ENCODE peak calls at places on chromosome 3, in six cellular contexts. One of them, this sample, is unnamed. For H3K9me3, the result is how much of the 10 kb centered on the place peaks cover.

GRCh38 chr3:15982667-15983145 is 184.9 kb upstream of the ANKRD28 start:
- DNase-seq in psoas muscle: peak
- DNase-seq in lower lobe of right lung: no peak
- DNase-seq in K562: no peak
- DNase-seq in Peyer's patch: no peak
- DNase-seq in stomach: no peak
- DNase-seq in this sample: no peak

GRCh38 chr3:133694288-133695268 is 32.8 kb upstream of the TOPBP1 start:
- DNase-seq in psoas muscle: no peak
- DNase-seq in lower lobe of right lung: no peak
- DNase-seq in K562: no peak
- DNase-seq in Peyer's patch: no peak
- DNase-seq in stomach: no peak
- DNase-seq in this sample: no peak

GRCh38 chr3:50352762-50353161 is 2.1 kb downstream of the CYB561D2 start:
- DNase-seq in psoas muscle: no peak
- DNase-seq in lower lobe of right lung: no peak
- DNase-seq in K562: no peak
- DNase-seq in Peyer's patch: no peak
- DNase-seq in stomach: no peak
- DNase-seq in this sample: no peak

GRCh38 chr3:45608885-45609284 is 14.3 kb downstream of the LIMD1 start:
- DNase-seq in psoas muscle: no peak
- DNase-seq in lower lobe of right lung: peak
- DNase-seq in K562: no peak
- DNase-seq in Peyer's patch: no peak
- DNase-seq in stomach: peak
- DNase-seq in this sample: no peak

GRCh38 chr3:46429671-46430070 is 22.6 kb downstream of the CCRL2 start:
- DNase-seq in psoas muscle: no peak
- DNase-seq in lower lobe of right lung: no peak
- DNase-seq in K562: no peak
- DNase-seq in Peyer's patch: no peak
- DNase-seq in stomach: no peak
- DNase-seq in this sample: no peak

GRCh38 chr3:32951410-32951811 is at the start of gene CCR4:
- DNase-seq in psoas muscle: no peak
- DNase-seq in lower lobe of right lung: no peak
- DNase-seq in K562: no peak
- DNase-seq in Peyer's patch: peak
- DNase-seq in stomach: no peak
- DNase-seq in this sample: peak

GRCh38 chr3:45479627-45480026 is 91.3 kb downstream of the LARS2 start:
- DNase-seq in psoas muscle: no peak
- DNase-seq in lower lobe of right lung: no peak
- DNase-seq in K562: no peak
- DNase-seq in Peyer's patch: no peak
- DNase-seq in stomach: no peak
- DNase-seq in this sample: no peak

GRCh38 chr3:20043398-20043797 is 3.2 kb downstream of the KAT2B start:
- DNase-seq in psoas muscle: peak
- DNase-seq in lower lobe of right lung: peak
- DNase-seq in K562: no peak
- DNase-seq in Peyer's patch: peak
- DNase-seq in stomach: peak
- DNase-seq in this sample: peak

GRCh38 chr3:40016391-40016790 is 207.0 kb downstream of the MYRIP start:
- DNase-seq in psoas muscle: no peak
- DNase-seq in lower lobe of right lung: no peak
- DNase-seq in K562: no peak
- DNase-seq in Peyer's patch: no peak
- DNase-seq in stomach: no peak
- DNase-seq in this sample: no peak

GRCh38 chr3:182971637-182972036 is 8.7 kb downstream of the DCUN1D1 start:
- DNase-seq in psoas muscle: no peak
- DNase-seq in lower lobe of right lung: no peak
- DNase-seq in K562: no peak
- DNase-seq in Peyer's patch: no peak
- DNase-seq in stomach: no peak
- DNase-seq in this sample: no peak

GRCh38 chr3:107441617-107442016 is 64.4 kb downstream of the CCDC54 start:
- DNase-seq in psoas muscle: no peak
- DNase-seq in lower lobe of right lung: no peak
- DNase-seq in K562: no peak
- DNase-seq in Peyer's patch: no peak
- DNase-seq in stomach: no peak
- DNase-seq in this sample: no peak

GRCh38 chr3:77068808-77069207 is 28.9 kb downstream of the ROBO2 start:
- DNase-seq in psoas muscle: no peak
- DNase-seq in lower lobe of right lung: no peak
- DNase-seq in K562: no peak
- DNase-seq in Peyer's patch: no peak
- DNase-seq in stomach: no peak
- DNase-seq in this sample: no peak

GRCh38 chr3:42067324-42067723 is 23.8 kb upstream of the TRAK1 start:
- DNase-seq in psoas muscle: no peak
- DNase-seq in lower lobe of right lung: no peak
- DNase-seq in K562: no peak
- DNase-seq in Peyer's patch: no peak
- DNase-seq in stomach: no peak
- DNase-seq in this sample: no peak

GRCh38 chr3:32569540-32570425 is 875 bp downstream of the DYNC1LI1 start:
- DNase-seq in psoas muscle: peak
- DNase-seq in lower lobe of right lung: peak
- DNase-seq in K562: peak
- DNase-seq in Peyer's patch: peak
- DNase-seq in stomach: peak
- DNase-seq in this sample: peak

GRCh38 chr3:159951580-159951979 is 37.1 kb upstream of the IL12A start:
- DNase-seq in psoas muscle: no peak
- DNase-seq in lower lobe of right lung: no peak
- DNase-seq in K562: no peak
- DNase-seq in Peyer's patch: no peak
- DNase-seq in stomach: no peak
- DNase-seq in this sample: no peak

GRCh38 chr3:128859573-128860154 is 19.8 kb upstream of the ACAD9 start:
- DNase-seq in psoas muscle: no peak
- DNase-seq in lower lobe of right lung: no peak
- DNase-seq in K562: no peak
- DNase-seq in Peyer's patch: no peak
- DNase-seq in stomach: no peak
- DNase-seq in this sample: no peak
- H3K9me3 ChIP-seq in psoas muscle: under half
- H3K9me3 ChIP-seq in lower lobe of right lung: under half
- H3K9me3 ChIP-seq in K562: under half
- H3K9me3 ChIP-seq in Peyer's patch: under half
- H3K9me3 ChIP-seq in stomach: under half
- H3K9me3 ChIP-seq in this sample: under half

DNA sequence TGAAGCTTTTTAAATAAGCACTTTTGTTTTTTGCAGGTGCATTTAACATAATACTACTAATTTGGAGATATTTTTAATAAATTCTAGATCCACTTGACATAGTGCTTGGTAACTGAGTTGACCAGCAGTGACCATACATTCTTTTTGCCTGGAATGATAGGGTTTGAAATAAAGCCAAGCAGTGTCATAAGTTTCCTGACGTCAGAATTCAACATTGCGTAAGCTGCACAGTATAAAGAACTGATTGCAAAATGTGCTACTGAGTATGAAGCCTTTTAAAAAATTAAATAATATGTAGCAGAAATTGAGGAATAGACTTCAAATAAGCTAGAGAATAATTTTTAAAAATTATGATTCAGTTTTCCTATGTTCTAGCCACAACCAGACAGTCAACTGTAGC is 454.6 kb upstream of the ARPP21 start:
- DNase-seq in psoas muscle: no peak
- DNase-seq in lower lobe of right lung: no peak
- DNase-seq in K562: no peak
- DNase-seq in Peyer's patch: no peak
- DNase-seq in stomach: no peak
- DNase-seq in this sample: no peak
- H3K27ac ChIP-seq in psoas muscle: no peak
- H3K27ac ChIP-seq in lower lobe of right lung: no peak
- H3K27ac ChIP-seq in K562: no peak
- H3K27ac ChIP-seq in Peyer's patch: no peak
- H3K27ac ChIP-seq in stomach: no peak
- H3K27ac ChIP-seq in this sample: no peak

DNA sequence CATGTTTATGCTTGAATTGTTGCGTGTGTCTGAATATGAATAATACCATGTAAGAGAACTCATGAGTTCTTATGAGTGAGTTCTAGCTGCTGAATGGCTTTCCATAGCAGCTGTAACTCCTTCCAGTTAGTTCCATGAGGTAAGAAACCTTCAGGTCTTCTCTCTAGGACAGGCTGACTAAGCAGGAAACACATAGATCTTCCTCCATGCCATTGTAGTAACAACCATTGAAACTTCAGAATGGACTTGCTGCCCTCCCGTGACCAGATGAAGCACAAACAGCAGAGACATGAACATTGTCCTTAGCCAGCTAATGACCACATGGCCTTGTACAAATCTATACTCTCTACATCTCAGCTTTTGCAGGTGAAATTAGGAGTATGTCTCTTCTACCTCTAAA is 200.0 kb downstream of the ZNF385D start:
- DNase-seq in psoas muscle: no peak
- DNase-seq in lower lobe of right lung: no peak
- DNase-seq in K562: no peak
- DNase-seq in Peyer's patch: no peak
- DNase-seq in stomach: no peak
- DNase-seq in this sample: no peak
- TF ChIP-seq CTCF in psoas muscle: no peak
- TF ChIP-seq CTCF in lower lobe of right lung: no peak
- TF ChIP-seq CTCF in K562: peak
- TF ChIP-seq CTCF in Peyer's patch: no peak
- TF ChIP-seq CTCF in stomach: no peak
- TF ChIP-seq CTCF in this sample: no peak

GRCh38 chr3:189393598-189393997 is 221.8 kb downstream of the TPRG1 start:
- DNase-seq in psoas muscle: no peak
- DNase-seq in lower lobe of right lung: no peak
- DNase-seq in K562: no peak
- DNase-seq in Peyer's patch: no peak
- DNase-seq in stomach: no peak
- DNase-seq in this sample: no peak

GRCh38 chr3:189398656-189399055 is 226.9 kb downstream of the TPRG1 start:
- DNase-seq in psoas muscle: no peak
- DNase-seq in lower lobe of right lung: no peak
- DNase-seq in K562: no peak
- DNase-seq in Peyer's patch: no peak
- DNase-seq in stomach: no peak
- DNase-seq in this sample: no peak

GRCh38 chr3:189395825-189396224 is 224.1 kb downstream of the TPRG1 start:
- DNase-seq in psoas muscle: no peak
- DNase-seq in lower lobe of right lung: no peak
- DNase-seq in K562: no peak
- DNase-seq in Peyer's patch: no peak
- DNase-seq in stomach: no peak
- DNase-seq in this sample: no peak

GRCh38 chr3:189392969-189393368 is 221.2 kb downstream of the TPRG1 start:
- DNase-seq in psoas muscle: no peak
- DNase-seq in lower lobe of right lung: no peak
- DNase-seq in K562: no peak
- DNase-seq in Peyer's patch: no peak
- DNase-seq in stomach: peak
- DNase-seq in this sample: no peak

DNA sequence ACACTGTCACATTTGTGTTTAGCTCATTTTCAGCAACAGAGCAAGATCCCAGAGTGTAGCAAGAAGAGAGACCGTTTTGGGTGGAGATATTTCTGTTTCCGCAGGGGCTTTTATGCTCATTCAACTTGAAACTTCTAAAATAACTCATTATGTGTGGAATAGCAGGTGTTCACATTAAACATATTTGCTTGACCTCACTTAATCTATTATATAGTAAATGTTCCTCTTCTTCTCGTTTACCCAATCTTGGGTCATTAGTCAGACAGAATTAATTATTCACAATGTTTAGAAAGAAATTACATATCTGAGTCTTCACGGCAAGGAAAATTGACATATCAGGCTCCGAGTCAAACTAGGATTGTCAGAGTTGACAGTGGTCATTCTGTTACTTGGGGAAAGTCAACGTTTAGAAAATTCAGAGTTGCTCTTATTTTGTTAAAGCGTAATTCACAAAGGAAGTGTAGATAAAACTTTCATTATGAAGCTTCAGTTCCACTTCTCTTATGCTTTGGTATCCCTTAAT is 222.9 kb downstream of the TPRG1 start:
- DNase-seq in psoas muscle: no peak
- DNase-seq in lower lobe of right lung: no peak
- DNase-seq in K562: no peak
- DNase-seq in Peyer's patch: no peak
- DNase-seq in stomach: no peak
- DNase-seq in this sample: no peak
- H3K9me3 ChIP-seq in psoas muscle: under half
- H3K9me3 ChIP-seq in lower lobe of right lung: under half
- H3K9me3 ChIP-seq in K562: under half
- H3K9me3 ChIP-seq in Peyer's patch: under half
- H3K9me3 ChIP-seq in stomach: under half
- H3K9me3 ChIP-seq in this sample: under half

DNA sequence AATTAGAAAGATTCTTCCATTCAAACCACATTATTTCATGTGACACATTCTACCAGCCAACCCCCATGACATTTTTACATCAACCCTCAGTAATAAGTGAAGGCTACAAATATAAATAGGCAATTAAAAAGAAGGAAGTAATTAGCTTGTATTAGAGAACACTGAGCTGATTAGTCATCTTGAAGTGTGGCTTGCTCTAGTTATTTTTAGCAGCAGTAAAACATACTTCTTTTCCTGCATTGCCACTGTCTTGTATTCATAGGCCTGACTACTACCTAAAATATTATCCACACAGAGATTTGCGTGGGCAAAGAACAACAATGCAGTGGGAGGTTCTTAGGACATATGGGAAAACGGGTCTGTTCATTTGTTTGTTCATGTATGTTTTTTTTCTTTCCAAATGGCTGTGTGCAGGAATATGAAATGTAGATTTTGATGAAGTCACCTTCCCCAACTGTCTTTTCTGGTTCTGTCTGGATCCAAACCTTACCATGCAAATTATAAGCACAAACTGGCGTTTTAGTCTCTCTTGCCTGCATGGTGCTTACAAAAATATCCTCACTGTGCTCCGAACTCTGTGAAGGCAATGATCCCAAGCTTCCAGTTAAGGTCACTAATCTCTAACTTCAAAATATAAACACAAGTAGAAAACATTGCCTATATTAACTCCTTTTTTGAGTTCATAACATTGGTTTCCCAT is 31.5 kb upstream of the TM4SF4 start:
- DNase-seq in psoas muscle: no peak
- DNase-seq in lower lobe of right lung: no peak
- DNase-seq in K562: no peak
- DNase-seq in Peyer's patch: no peak
- DNase-seq in stomach: no peak
- DNase-seq in this sample: no peak
- H3K27ac ChIP-seq in psoas muscle: peak
- H3K27ac ChIP-seq in lower lobe of right lung: no peak
- H3K27ac ChIP-seq in K562: no peak
- H3K27ac ChIP-seq in Peyer's patch: no peak
- H3K27ac ChIP-seq in stomach: peak
- H3K27ac ChIP-seq in this sample: no peak